ENCODE peak calls at places on chromosomes 11 and 22, in seven cellular contexts. F is activated T-cell treated with anti-CD3 and anti-CD28 coated beads for 1 hour, Z is frontal cortex, R is nucleus accumbens, Q is germinal center, S is RWPE1, X is brain microvascular endothelial cell. D is an unnamed sample.

GRCh38 chr11:66976048-66976467 is 954 bp downstream of the C11orf86 start:
- DNase-seq in X (no peak), S (no peak), F (no peak), Z (no peak), R (no peak), Q (peak; percentile 31), D (no peak)

GRCh38 chr22:20268350-20269012 is 363 bp upstream of the RTN4R start:
- DNase-seq in F (peak; percentile 43), Q (peak; percentile 50), Z (peak; percentile 74), R (peak; percentile 11), X (no peak), S (peak; percentile 44), D (no peak)

GRCh38 chr22:48147404-48147803 is 1385.0 kb downstream of the TBC1D22A start:
- DNase-seq in X (no peak), Z (no peak), R (no peak), S (no peak), F (no peak), Q (no peak), D (no peak)

GRCh38 chr11:121554552-121554951 is 101.8 kb upstream of the SORL1-AS1 start:
- DNase-seq in Z (no peak), X (no peak), R (no peak), S (no peak), F (no peak), Q (no peak), D (peak; percentile 80)

GRCh38 chr11:6603287-6604080 is at the start of the genes ILK and RRP8:
- DNase-seq in S (peak; percentile 92), Q (peak; percentile 91), R (peak; percentile 86), Z (peak; percentile 93), F (peak; percentile 80), X (peak; percentile 86), D (peak; percentile 70)

GRCh38 chr11:69840371-69841169 is 21.4 kb upstream of the FGF3 start:
- DNase-seq in S (no peak), Z (no peak), R (no peak), Q (no peak), F (no peak), X (no peak), D (no peak)

GRCh38 chr11:35525501-35526175 is at the start of gene PAMR1:
- DNase-seq in X (peak; percentile 74), Q (no peak), R (no peak), Z (peak; percentile 44), F (no peak), S (peak; percentile 22), D (no peak)

GRCh38 chr22:47343611-47344010 is 581.2 kb downstream of the TBC1D22A start:
- DNase-seq in X (no peak), R (no peak), Z (no peak), F (no peak), Q (no peak), S (no peak), D (no peak)

GRCh38 chr11:1163911-1164735 is 6.4 kb downstream of the MUC5AC start:
- DNase-seq in S (no peak), Q (no peak), R (no peak), F (no peak), X (no peak), Z (no peak), D (no peak)

GRCh38 chr11:84837402-84838069 is 789.6 kb downstream of the DLG2 start:
- DNase-seq in Z (no peak), R (no peak), X (no peak), S (no peak), Q (no peak), F (no peak), D (no peak)

GRCh38 chr11:86513746-86514373 is 139.2 kb downstream of the CCDC81 start:
- DNase-seq in R (no peak), S (no peak), X (no peak), Q (no peak), Z (no peak), F (no peak), D (no peak)

GRCh38 chr11:37040921-37041320 is 442.9 kb upstream of the RAG2 start:
- DNase-seq in X (no peak), R (no peak), Z (no peak), S (no peak), F (no peak), Q (no peak), D (no peak)

GRCh38 chr22:44030051-44030701 is 6.1 kb downstream of the PARVB start:
- DNase-seq in F (no peak), Z (no peak), Q (no peak), R (no peak), X (no peak), S (no peak), D (no peak)

GRCh38 chr11:102590646-102591045 is 34.5 kb downstream of the MMP20 start:
- DNase-seq in F (no peak), R (no peak), Z (no peak), S (no peak), Q (no peak), X (no peak), D (no peak)

GRCh38 chr11:98657711-98658110 is 363.0 kb upstream of the CNTN5 start:
- DNase-seq in S (no peak), F (no peak), Z (no peak), Q (no peak), X (no peak), R (no peak), D (no peak)

GRCh38 chr11:35723493-35724284 is 61.1 kb downstream of the TRIM44 start:
- DNase-seq in F (no peak), S (peak; percentile 5), Q (no peak), Z (no peak), X (no peak), R (no peak), D (no peak)

GRCh38 chr22:41047741-41048140 is 44.7 kb upstream of the EP300 start:
- DNase-seq in R (no peak), F (no peak), S (no peak), Z (no peak), Q (no peak), X (no peak), D (no peak)

GRCh38 chr11:122556605-122557004 is 98.9 kb upstream of the UBASH3B start:
- DNase-seq in S (peak; percentile 12), F (no peak), Z (no peak), R (no peak), Q (no peak), X (no peak), D (peak; percentile 5)

GRCh38 chr22:32122899-32123298 is 36.2 kb downstream of the C22orf42 start:
- DNase-seq in S (no peak), F (no peak), Z (no peak), Q (no peak), R (no peak), X (no peak), D (no peak)

GRCh38 chr11:84543367-84544159 is 1083.6 kb downstream of the DLG2 start:
- DNase-seq in F (no peak), R (no peak), Z (no peak), S (no peak), Q (no peak), X (no peak), D (no peak)

GRCh38 chr11:61957028-61957770 is 7.0 kb downstream of the BEST1 start:
- DNase-seq in F (no peak), Z (no peak), R (no peak), X (no peak), S (no peak), Q (no peak), D (no peak)

GRCh38 chr11:84117394-84117793 is 831.2 kb upstream of the CCDC90B start:
- DNase-seq in S (peak; percentile 3), F (no peak), Z (no peak), R (no peak), Q (no peak), X (peak; percentile 47), D (no peak)

GRCh38 chr22:17706451-17706900 is 67.8 kb downstream of the BID start:
- DNase-seq in F (no peak), Z (peak; percentile 66), R (peak; percentile 51), Q (peak; percentile 26), S (peak; percentile 86), X (peak; percentile 95), D (peak; percentile 76)

GRCh38 chr11:129787518-129787917 is 28.1 kb upstream of the TMEM45B start:
- DNase-seq in R (no peak), X (no peak), Q (no peak), S (peak; percentile 23), F (no peak), Z (no peak), D (no peak)

GRCh38 chr11:45576461-45577215 is 88.8 kb downstream of the CHST1 start:
- DNase-seq in R (no peak), F (no peak), X (no peak), Z (no peak), S (no peak), Q (no peak), D (no peak)

GRCh38 chr11:396511-396947 is 2.5 kb downstream of the PKP3 start:
- DNase-seq in S (peak; percentile 28), R (no peak), X (no peak), Q (no peak), F (no peak), Z (no peak), D (no peak)

GRCh38 chr11:13110929-13111812 is 102.1 kb downstream of the RASSF10 start:
- DNase-seq in S (peak; percentile 42), R (no peak), F (no peak), Z (peak; percentile 27), Q (no peak), X (peak; percentile 56), D (no peak)

D was measured in NCI-H2029 treated with DMSO at 0.1 percent for 48 hours.